ENCODE peak calls at places on chromosomes 5 and 9, in ten cellular contexts. G is testis; R is cardiac muscle cell; N is mammary epithelial cell; X is esophagus squamous epithelium; C is OCI-LY7; Z is IMR-90; M is tibial nerve; D is CD8-positive, alpha-beta T cell; O is GM23248. E is an unnamed sample.

GRCh38 chr5:101346447-101346846 is 443.4 kb upstream of the ST8SIA4 start:
- DNase-seq in G (no peak), R (no peak), N (no peak), X (no peak), C (no peak), Z (no peak), M (no peak), D (no peak), O (no peak), E (no peak)

GRCh38 chr5:14003513-14003912 is 59.0 kb upstream of the DNAH5 start:
- DNase-seq in G (no peak), R (no peak), N (no peak), X (no peak), C (no peak), Z (no peak), M (no peak), D (no peak), O (no peak), E (no peak)

GRCh38 chr9:110064721-110065252 is 143.2 kb downstream of the C9orf152 start:
- DNase-seq in G (no peak), R (no peak), N (no peak), X (no peak), C (no peak), Z (no peak), M (no peak), D (no peak), O (no peak), E (no peak)

GRCh38 chr9:78821126-78821822 is 524.3 kb downstream of the PSAT1 start:
- DNase-seq in G (peak; percentile 45), R (peak; percentile 30), N (peak; percentile 29), X (no peak), C (peak; percentile 43), Z (peak; percentile 42), M (no peak), D (no peak), O (peak; percentile 59), E (no peak)

GRCh38 chr9:107472581-107473335 is 16.8 kb downstream of the KLF4 start:
- DNase-seq in G (no peak), R (no peak), N (no peak), X (no peak), C (no peak), Z (no peak), M (no peak), D (no peak), O (no peak), E (no peak)

GRCh38 chr5:62812653-62813329 is 234.2 kb downstream of the LRRC70 start:
- DNase-seq in G (no peak), R (no peak), N (no peak), X (no peak), C (no peak), Z (no peak), M (no peak), D (no peak), O (peak; percentile 1), E (no peak)

GRCh38 chr9:27541740-27542139 is 12.1 kb upstream of the MOB3B start:
- DNase-seq in G (no peak), R (no peak), N (no peak), X (no peak), C (no peak), Z (no peak), M (no peak), D (no peak), O (no peak), E (no peak)

GRCh38 chr5:116732591-116732990 is 158.0 kb upstream of the SEMA6A start:
- DNase-seq in G (no peak), R (no peak), N (no peak), X (no peak), C (no peak), Z (no peak), M (no peak), D (no peak), O (no peak), E (no peak)

GRCh38 chr5:7250004-7250403 is 145.9 kb upstream of the ADCY2 start:
- DNase-seq in G (peak; percentile 30), R (no peak), N (no peak), X (no peak), C (no peak), Z (no peak), M (no peak), D (no peak), O (no peak), E (no peak)

GRCh38 chr9:4550777-4551476 is 60.7 kb downstream of the SLC1A1 start:
- DNase-seq in G (no peak), R (peak; percentile 39), N (no peak), X (no peak), C (no peak), Z (peak; percentile 36), M (no peak), D (no peak), O (no peak), E (no peak)

GRCh38 chr5:100803391-100803790 is 99.7 kb downstream of the ST8SIA4 start:
- DNase-seq in G (no peak), R (peak; percentile 15), N (no peak), X (no peak), C (no peak), Z (peak; percentile 44), M (no peak), D (no peak), O (peak; percentile 60), E (no peak)

GRCh38 chr9:129319076-129319937 is 141.2 kb upstream of the IER5L start:
- DNase-seq in G (peak; percentile 15), R (no peak), N (no peak), X (no peak), C (no peak), Z (no peak), M (peak; percentile 14), D (no peak), O (no peak), E (no peak)

GRCh38 chr9:84538879-84539278 is 130.7 kb upstream of the NTRK2 start:
- DNase-seq in G (no peak), R (no peak), N (peak; percentile 65), X (no peak), C (no peak), Z (no peak), M (no peak), D (no peak), O (no peak), E (no peak)

GRCh38 chr5:88145603-88146467 is 122.8 kb downstream of the TMEM161B start:
- DNase-seq in G (no peak), R (no peak), N (no peak), X (no peak), C (no peak), Z (no peak), M (no peak), D (no peak), O (peak; percentile 23), E (no peak)

GRCh38 chr5:76180817-76181805 is 97.9 kb downstream of the SV2C start:
- DNase-seq in G (no peak), R (no peak), N (peak; percentile 15), X (no peak), C (no peak), Z (no peak), M (no peak), D (no peak), O (no peak), E (no peak)

GRCh38 chr5:77893225-77893860 is 117.2 kb upstream of the TBCA start:
- DNase-seq in G (no peak), R (peak; percentile 95), N (peak; percentile 95), X (no peak), C (no peak), Z (peak; percentile 99), M (no peak), D (no peak), O (peak; percentile 97), E (peak; percentile 80)

GRCh38 chr5:123876265-123876790 is 364.4 kb downstream of the CSNK1G3 start:
- DNase-seq in G (no peak), R (no peak), N (no peak), X (no peak), C (no peak), Z (no peak), M (no peak), D (no peak), O (no peak), E (no peak)
- H3K4me3 ChIP-seq in G (no peak overlapping the region), R (no peak overlapping the region), N (no peak overlapping the region), X (no peak overlapping the region), C (no peak overlapping the region), Z (no peak overlapping the region), M (no peak overlapping the region), D (no peak overlapping the region), O (no peak overlapping the region), E (no peak overlapping the region)

DNA sequence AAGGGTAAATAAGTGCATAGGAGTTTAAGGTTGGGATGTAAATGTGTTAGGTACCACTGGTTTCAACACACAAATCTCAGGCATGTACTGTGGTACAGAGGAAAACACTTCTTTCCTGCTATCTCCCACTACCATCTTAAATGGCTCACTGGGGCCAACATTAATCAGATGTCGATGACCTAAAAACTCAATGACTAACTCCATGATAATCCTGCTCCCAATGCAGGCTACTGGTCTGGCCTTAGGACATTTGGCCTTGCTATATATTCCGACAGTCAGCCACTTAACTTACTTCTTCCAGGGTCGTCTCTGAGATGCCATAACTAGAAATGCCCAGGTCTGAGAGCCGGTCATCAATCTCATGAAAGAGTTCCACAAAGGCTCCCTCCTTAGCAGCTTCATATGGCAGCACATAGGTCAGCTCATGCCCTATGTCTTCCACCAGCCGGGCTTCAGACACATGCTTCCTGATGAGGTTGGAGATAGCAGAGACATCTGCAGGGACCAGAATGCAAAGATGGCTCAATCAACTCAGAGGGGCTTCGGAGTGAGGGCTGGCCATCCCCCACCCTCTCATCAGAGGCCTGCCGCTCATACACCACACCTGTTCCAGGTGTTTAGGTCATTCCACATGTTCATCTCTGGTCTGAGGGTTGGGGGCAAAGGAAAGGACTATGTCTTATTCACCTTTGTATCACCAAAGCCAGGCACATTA is 52.1 kb downstream of the NIPSNAP3B start:
- DNase-seq in G (no peak), R (no peak), N (no peak), X (no peak), C (no peak), Z (no peak), M (no peak), D (no peak), O (no peak), E (no peak)
- H3K36me3 ChIP-seq in G (no peaks in the 10 kb centered on the region), R (peaks cover 59% of the 10 kb centered on the region), N (peaks cover 6% of the 10 kb centered on the region), X (peaks cover 63% of the 10 kb centered on the region), C (peaks cover 95% of the 10 kb centered on the region), Z (peaks cover 76% of the 10 kb centered on the region), M (peaks cover 6% of the 10 kb centered on the region), D (no peaks in the 10 kb centered on the region), O (peaks cover 9% of the 10 kb centered on the region), E (peaks cover 40% of the 10 kb centered on the region)

GRCh38 chr9:135702002-135702721 is at the start of gene KCNT1:
- DNase-seq in G (peak; percentile 75), R (peak; percentile 55), N (peak; percentile 25), X (no peak), C (peak; percentile 22), Z (peak; percentile 13), M (no peak), D (peak; percentile 55), O (peak; percentile 69), E (no peak)
- H3K4me3 ChIP-seq in G (peak within 1 kb of the TSS; percentile 32), R (peak within 1 kb of the TSS; percentile 29), N (no peak within 1 kb of the TSS), X (peak within 1 kb of the TSS; percentile 23), C (no peak within 1 kb of the TSS), Z (no peak within 1 kb of the TSS), M (peak within 1 kb of the TSS; percentile 34), D (no peak within 1 kb of the TSS), O (no peak within 1 kb of the TSS), E (no peak within 1 kb of the TSS)

DNA sequence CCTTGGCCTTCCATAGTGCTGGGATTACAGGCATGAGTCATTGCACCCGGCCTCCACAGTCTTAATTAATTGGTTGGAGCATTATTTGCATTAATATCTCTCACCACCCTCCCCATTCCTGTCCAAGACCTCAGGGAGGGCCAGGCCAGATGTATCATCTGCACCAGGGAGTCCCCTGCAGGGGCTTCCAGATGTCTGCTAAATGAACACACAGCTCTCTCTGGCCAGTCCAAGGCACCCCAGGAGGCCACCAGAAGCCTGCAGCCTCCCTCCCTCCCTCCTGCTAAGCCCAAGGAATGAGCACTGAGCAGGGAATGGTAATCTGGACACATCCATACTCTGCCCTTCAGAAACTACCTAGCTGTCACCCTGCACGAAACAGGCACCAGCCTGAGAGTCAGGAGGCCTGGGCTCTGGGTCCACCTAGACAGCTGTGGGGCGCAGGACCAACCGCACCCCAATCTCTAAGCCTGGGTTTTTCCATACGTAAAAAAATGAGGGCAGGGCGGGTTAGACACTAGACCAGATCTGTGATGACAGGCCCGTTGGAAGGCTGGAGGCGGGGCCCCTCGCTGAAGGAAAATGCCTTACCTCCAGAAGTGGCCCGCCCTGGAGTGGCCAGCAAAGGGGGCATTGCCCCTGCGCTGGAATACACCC is 8.4 kb downstream of the CIZ1 start:
- DNase-seq in G (no peak), R (no peak), N (no peak), X (no peak), C (no peak), Z (no peak), M (no peak), D (no peak), O (no peak), E (no peak)
- H3K36me3 ChIP-seq in G (no peaks in the 10 kb centered on the region), R (peaks cover 46% of the 10 kb centered on the region), N (peaks cover 17% of the 10 kb centered on the region), X (peaks cover 30% of the 10 kb centered on the region), C (peaks cover 72% of the 10 kb centered on the region), Z (peaks cover 59% of the 10 kb centered on the region), M (peaks cover 13% of the 10 kb centered on the region), D (peaks cover 35% of the 10 kb centered on the region), O (peaks cover 30% of the 10 kb centered on the region), E (peaks cover 37% of the 10 kb centered on the region)